ENCODE peak calls at places on chromosomes 3 and 15, in eight cellular contexts. Z, P, X, D, O, J, A and K are unnamed samples.

GRCh38 chr3:63015614-63016016 is 140.4 kb upstream of the CADPS start:
- DNase-seq in Z (no peak), J (no peak), D (no peak), X (no peak), P (peak), A (no peak), O (no peak), K (peak)

GRCh38 chr3:146491303-146491702 is 21.9 kb upstream of the PLSCR2 start:
- DNase-seq in O (no peak), P (no peak), D (no peak), X (peak), A (no peak), Z (peak), J (no peak), K (no peak)

GRCh38 chr3:46893763-46894162 is 16.2 kb downstream of the PTH1R start:
- DNase-seq in Z (no peak), P (no peak), A (no peak), J (no peak), X (no peak), O (no peak), D (no peak), K (no peak)

GRCh38 chr3:144031938-144032337 is 60.3 kb downstream of the DIPK2A start:
- DNase-seq in Z (peak), D (no peak), A (peak), O (no peak), X (no peak), P (no peak), J (no peak), K (no peak)

GRCh38 chr15:38843736-38844590 is 279.3 kb upstream of the RASGRP1 start:
- DNase-seq in A (no peak), Z (no peak), O (no peak), X (peak), D (no peak), P (no peak), J (no peak), K (no peak)

GRCh38 chr3:127349501-127350171 is 61.8 kb upstream of the PRR20G start:
- DNase-seq in A (no peak), X (no peak), D (no peak), O (no peak), P (no peak), Z (no peak), J (no peak), K (no peak)

GRCh38 chr3:58332575-58333179 is at the start of gene PXK:
- DNase-seq in J (peak), P (no peak), X (peak), A (peak), O (peak), Z (no peak), D (peak), K (peak)

GRCh38 chr3:132726341-132726823 is 4.2 kb upstream of the NPHP3 start:
- DNase-seq in X (peak), Z (peak), O (no peak), A (peak), P (no peak), D (peak), J (no peak), K (no peak)

GRCh38 chr3:30984855-30985793 is 90.7 kb upstream of the GADL1 start:
- DNase-seq in D (no peak), X (peak), Z (no peak), O (no peak), J (no peak), P (no peak), A (no peak), K (no peak)

GRCh38 chr3:69568458-69568857 is 170.8 kb upstream of the MITF start:
- DNase-seq in A (no peak), X (peak), P (no peak), J (no peak), O (no peak), D (no peak), Z (no peak), K (no peak)

GRCh38 chr3:128317698-128318231 is 148.9 kb downstream of the DNAJB8 start:
- DNase-seq in D (no peak), P (no peak), X (no peak), A (no peak), Z (no peak), J (no peak), O (no peak), K (no peak)

GRCh38 chr3:71305246-71306206 is 278.0 kb downstream of the FOXP1 start:
- DNase-seq in P (no peak), O (peak), A (peak), X (peak), D (no peak), Z (peak), J (peak), K (no peak)